ENCODE peak calls at places on chromosomes 11 and 22, in nine cellular contexts. Q is tibial nerve, N is H1, F is right atrium auricular region, I is neuronal stem cell, T is neural progenitor cell, M is gastrocnemius medialis, P is right lobe of liver, U is iPS DF 6.9. O is an unnamed sample.
A peak's percentile ranks its signal among the peaks of the same experiment; 100 is the strongest.

GRCh38 chr11:73184953-73185671 is 33.0 kb upstream of the P2RY2 start:
- DNase-seq in Q (peak; percentile 65), N (peak; percentile 84), F (peak; percentile 77), I (peak; percentile 41), T (peak; percentile 68), M (peak; percentile 61), P (peak; percentile 78), U (peak; percentile 41), O (peak; percentile 76)

GRCh38 chr11:76175731-76176303 is 30.5 kb downstream of the WNT11 start:
- DNase-seq in Q (no peak), N (no peak), F (no peak), I (no peak), T (no peak), M (no peak), P (no peak), U (no peak), O (no peak)

GRCh38 chr11:15663778-15664218 is 549.1 kb downstream of the INSC start:
- DNase-seq in Q (no peak), N (peak; percentile 59), F (no peak), I (peak; percentile 61), T (peak; percentile 91), M (peak; percentile 16), P (no peak), U (no peak), O (peak; percentile 25)

GRCh38 chr11:36142439-36142838 is 146.8 kb downstream of the COMMD9 start:
- DNase-seq in Q (no peak), N (no peak), F (no peak), I (no peak), T (no peak), M (no peak), P (no peak), U (no peak), O (no peak)

GRCh38 chr11:67163006-67163405 is 43.9 kb downstream of the KDM2A start:
- DNase-seq in Q (no peak), N (no peak), F (no peak), I (no peak), T (no peak), M (no peak), P (no peak), U (no peak), O (no peak)

GRCh38 chr11:3615998-3616397 is 25.8 kb downstream of the ART5 start:
- DNase-seq in Q (no peak), N (no peak), F (no peak), I (no peak), T (no peak), M (no peak), P (peak; percentile 37), U (no peak), O (no peak)

GRCh38 chr11:59425131-59425530 is 1.1 kb downstream of the OR5A2 start:
- DNase-seq in Q (no peak), N (no peak), F (no peak), I (no peak), T (no peak), M (no peak), P (no peak), U (no peak), O (no peak)

GRCh38 chr11:58647141-58647699 is 24.8 kb downstream of the CNTF start:
- DNase-seq in Q (no peak), N (no peak), F (no peak), I (no peak), T (no peak), M (no peak), P (no peak), U (no peak), O (no peak)

GRCh38 chr11:15988693-15989231 is 367.6 kb downstream of the SOX6 start:
- DNase-seq in Q (no peak), N (peak; percentile 73), F (no peak), I (no peak), T (peak; percentile 74), M (no peak), P (no peak), U (peak; percentile 39), O (no peak)

GRCh38 chr22:32979606-32980005 is 78.6 kb downstream of the SYN3 start:
- DNase-seq in Q (no peak), N (no peak), F (no peak), I (no peak), T (no peak), M (no peak), P (peak; percentile 68), U (no peak), O (no peak)

GRCh38 chr22:49081926-49082325 is 745.7 kb downstream of the BRD1 start:
- DNase-seq in Q (no peak), N (no peak), F (no peak), I (no peak), T (no peak), M (no peak), P (no peak), U (no peak), O (no peak)

GRCh38 chr11:129315781-129316579 is 59.7 kb upstream of the BARX2 start:
- DNase-seq in Q (no peak), N (peak; percentile 54), F (no peak), I (no peak), T (peak; percentile 56), M (no peak), P (no peak), U (no peak), O (peak; percentile 60)

GRCh38 chr11:75780888-75781287 is 12.3 kb downstream of the DGAT2 start:
- DNase-seq in Q (no peak), N (no peak), F (no peak), I (no peak), T (no peak), M (no peak), P (no peak), U (no peak), O (no peak)

GRCh38 chr22:48044484-48045060 is 1282.1 kb downstream of the TBC1D22A start:
- DNase-seq in Q (no peak), N (peak; percentile 51), F (no peak), I (no peak), T (no peak), M (no peak), P (no peak), U (no peak), O (no peak)

DNA sequence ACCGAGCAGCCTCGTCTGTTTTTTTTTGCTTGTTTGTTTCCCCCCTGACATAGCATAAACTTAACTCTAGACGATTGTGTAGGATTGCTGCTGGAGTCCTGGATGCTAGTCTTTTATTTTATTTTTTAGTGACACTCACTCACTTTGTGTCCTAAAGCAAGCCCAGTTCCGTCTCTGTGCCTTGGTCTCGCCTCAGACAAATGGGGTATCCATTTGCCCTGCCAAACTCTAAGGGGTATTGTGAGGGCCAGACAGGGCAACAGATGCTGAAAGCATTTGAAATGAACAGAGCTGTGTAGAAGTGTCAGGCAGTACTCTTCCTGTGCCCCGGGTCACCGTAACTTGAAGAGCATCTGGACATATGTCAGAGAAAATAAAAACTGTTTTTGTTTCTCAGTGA is 34.8 kb upstream of the DKK3 start:
- DNase-seq in Q (no peak), N (no peak), F (no peak), I (no peak), T (no peak), M (no peak), P (no peak), U (no peak), O (no peak)
- H3K27ac ChIP-seq in Q (peak overlapping the region; percentile 27), N (no peak overlapping the region), F (peak overlapping the region; percentile 93), I (no peak overlapping the region), T (no peak overlapping the region), M (no peak overlapping the region), P (no peak overlapping the region), U (no peak overlapping the region), O (no peak overlapping the region)

DNA sequence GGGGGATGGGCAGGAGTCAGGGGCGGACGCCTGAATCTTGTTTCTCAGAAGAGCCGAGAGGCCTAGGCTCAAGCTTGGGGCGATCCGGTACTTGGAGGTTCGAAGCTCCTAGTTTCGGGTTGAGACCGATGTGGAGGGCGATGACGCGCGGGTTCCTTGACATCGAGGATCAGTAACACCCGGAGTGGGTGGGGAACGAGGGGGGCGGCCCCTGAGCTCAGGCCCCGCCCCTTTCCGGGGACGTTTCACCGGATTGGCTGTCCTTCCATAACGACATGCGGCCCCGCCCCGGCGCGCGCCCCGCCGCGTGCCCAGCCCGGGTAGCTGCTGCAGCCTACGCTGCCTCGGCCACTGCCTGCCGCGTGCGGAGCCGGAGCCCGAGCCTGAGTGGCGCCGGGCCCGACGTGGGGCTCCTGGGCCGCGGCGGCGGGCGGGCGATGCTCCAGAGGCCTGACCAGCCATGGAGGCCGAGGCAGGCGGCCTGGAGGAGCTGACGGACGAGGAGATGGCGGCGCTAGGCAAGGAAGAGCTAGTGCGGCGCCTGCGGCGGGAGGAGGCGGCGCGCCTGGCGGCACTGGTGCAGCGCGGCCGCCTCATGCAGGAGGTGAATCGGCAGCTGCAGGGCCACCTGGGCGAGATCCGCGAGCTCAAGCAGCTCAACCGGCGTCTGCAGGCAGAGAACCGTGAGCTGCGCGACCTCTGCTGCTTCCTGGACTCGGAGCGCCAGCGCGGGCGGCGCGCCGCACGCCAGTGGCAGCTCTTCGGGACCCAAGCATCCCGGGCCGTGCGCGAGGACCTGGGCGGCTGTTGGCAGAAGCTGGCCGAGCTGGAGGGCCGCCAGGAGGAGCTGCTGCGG is at the start of gene CCDC85B:
- DNase-seq in Q (peak; percentile 98), N (peak; percentile 95), F (peak; percentile 100), I (peak; percentile 93), T (peak; percentile 96), M (peak; percentile 96), P (peak; percentile 98), U (no peak), O (peak; percentile 97)
- H3K4me1 ChIP-seq in Q (peaks cover 39% of the 10 kb centered on the region), N (peaks cover 30% of the 10 kb centered on the region), F (no peaks in the 10 kb centered on the region), I (peaks cover 27% of the 10 kb centered on the region), T (peaks cover 24% of the 10 kb centered on the region), M (peaks cover 51% of the 10 kb centered on the region), P (peaks cover 32% of the 10 kb centered on the region), U (peaks cover 11% of the 10 kb centered on the region), O (peaks cover 13% of the 10 kb centered on the region)

DNA sequence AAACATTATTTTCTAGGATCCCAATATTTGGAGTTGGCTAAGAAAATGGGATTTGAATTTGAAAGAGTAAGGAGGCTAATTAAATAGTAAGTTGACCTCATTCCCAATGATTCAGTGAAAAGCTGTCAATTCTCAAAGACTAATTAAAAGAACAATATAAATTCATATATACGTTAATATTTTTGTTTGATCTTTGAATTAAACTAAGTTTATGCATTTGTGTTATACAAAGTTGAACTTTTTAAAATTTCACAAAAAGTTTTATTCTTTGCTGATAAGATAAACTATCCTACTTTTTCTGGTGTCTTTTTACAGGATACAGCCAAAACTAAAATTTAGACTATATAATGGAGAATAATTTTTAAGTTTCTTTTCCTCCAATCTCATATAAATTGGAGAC is at the start of gene OR5L1:
- DNase-seq in Q (no peak), N (no peak), F (no peak), I (no peak), T (no peak), M (no peak), P (no peak), U (no peak), O (no peak)
- H3K9me3 ChIP-seq in Q (peaks cover 8% of the 10 kb centered on the region), N (peaks cover 58% of the 10 kb centered on the region), F (no peaks in the 10 kb centered on the region), I (peaks cover 10% of the 10 kb centered on the region), T (peaks cover 31% of the 10 kb centered on the region), M (no peaks in the 10 kb centered on the region), P (no peaks in the 10 kb centered on the region), U (no peaks in the 10 kb centered on the region), O (no peaks in the 10 kb centered on the region)

DNA sequence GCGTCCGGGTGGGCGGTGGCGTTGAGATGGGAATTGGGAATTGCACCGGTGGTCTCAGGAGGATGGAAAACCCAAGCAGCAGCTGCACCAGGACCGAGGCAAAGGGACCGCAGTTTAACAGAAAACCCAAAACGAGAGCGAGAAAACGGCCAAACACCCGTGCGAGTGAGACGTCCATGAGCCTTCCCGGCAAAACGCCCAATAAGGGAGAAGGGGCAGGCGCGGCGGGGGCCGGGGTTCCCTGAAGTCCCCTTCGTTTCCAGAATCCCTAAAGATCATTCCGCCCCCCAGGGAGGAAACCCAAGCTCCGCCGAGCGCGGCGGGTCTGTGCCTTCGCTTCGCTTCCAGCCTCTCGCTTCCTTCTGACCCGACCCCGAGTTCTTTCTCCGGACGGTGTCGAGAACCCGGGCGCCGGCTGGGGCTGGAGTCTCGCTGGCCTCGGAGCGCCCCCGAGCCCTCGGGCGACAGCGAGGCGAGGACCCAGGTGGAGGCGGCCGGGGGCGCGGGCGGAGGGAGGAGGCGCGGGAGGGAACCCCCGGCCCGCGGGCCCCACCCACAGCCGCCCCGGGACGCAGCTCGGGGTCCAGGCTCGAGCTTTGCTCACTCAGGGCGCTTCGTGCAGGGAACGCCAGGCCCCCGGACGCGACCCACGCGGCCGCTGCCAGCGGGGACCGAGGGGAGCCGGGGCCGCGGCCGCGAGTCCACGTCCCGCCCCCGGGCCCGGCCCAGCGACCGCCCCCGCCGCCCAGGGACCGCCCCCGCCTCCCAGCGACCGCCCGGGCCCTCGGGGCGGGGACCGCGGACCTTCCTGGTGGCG is at the start of gene PGGHG:
- DNase-seq in Q (peak; percentile 43), N (peak; percentile 75), F (no peak), I (no peak), T (peak; percentile 74), M (no peak), P (peak; percentile 86), U (no peak), O (peak; percentile 72)
- H3K27ac ChIP-seq in Q (peak within 1 kb of the TSS; percentile 30), N (no peak within 1 kb of the TSS), F (peak within 1 kb of the TSS; percentile 65), I (no peak within 1 kb of the TSS), T (no peak within 1 kb of the TSS), M (peak within 1 kb of the TSS; percentile 43), P (peak within 1 kb of the TSS; percentile 85), U (no peak within 1 kb of the TSS), O (peak within 1 kb of the TSS; percentile 58)